ENCODE peak calls at places on chromosomes 1 and 21, in seven cellular contexts. B is K562, T is H1, Z is A549, F is SK-N-SH, J is IMR-90, X is HepG2. N is an unnamed sample.

GRCh38 chr1:1387098-1388077 is 11.7 kb downstream of the CCNL2 start:
- DNase-seq in B (no peak), T (no peak), Z (no peak), F (no peak), J (no peak), X (no peak), N (no peak)

GRCh38 chr1:1779691-1780597 is 1.7 kb upstream of the NADK start:
- DNase-seq in B (peak), T (peak), Z (no peak), F (no peak), J (peak), X (no peak), N (no peak)

GRCh38 chr1:53378061-53378460 is 50.2 kb upstream of the LRP8 start:
- DNase-seq in B (no peak), T (peak), Z (no peak), F (no peak), J (no peak), X (no peak), N (no peak)

GRCh38 chr1:87834941-87835340 is 506.3 kb downstream of the LMO4 start:
- DNase-seq in B (no peak), T (no peak), Z (no peak), F (no peak), J (no peak), X (no peak), N (no peak)

GRCh38 chr1:187517508-187517907 is 688.8 kb downstream of the PLA2G4A start:
- DNase-seq in B (no peak), T (no peak), Z (no peak), F (no peak), J (no peak), X (no peak), N (no peak)

GRCh38 chr1:232876506-232877360 is 71.5 kb downstream of the MAP10 start:
- DNase-seq in B (no peak), T (no peak), Z (no peak), F (no peak), J (no peak), X (no peak), N (no peak)

GRCh38 chr1:197519741-197520334 is 251.8 kb downstream of the CRB1 start:
- DNase-seq in B (peak), T (no peak), Z (peak), F (no peak), J (peak), X (peak), N (peak)

GRCh38 chr1:112389689-112390088 is 6.3 kb upstream of the CTTNBP2NL start:
- DNase-seq in B (no peak), T (no peak), Z (no peak), F (no peak), J (no peak), X (peak), N (no peak)

GRCh38 chr1:89754518-89754917 is 66.3 kb upstream of the LRRC8D start:
- DNase-seq in B (no peak), T (no peak), Z (no peak), F (no peak), J (peak), X (no peak), N (no peak)

GRCh38 chr1:163872067-163872466 is 550.3 kb downstream of the NUF2 start:
- DNase-seq in B (no peak), T (no peak), Z (no peak), F (no peak), J (no peak), X (no peak), N (no peak)

GRCh38 chr1:159581422-159581821 is 6.2 kb upstream of the APCS start:
- DNase-seq in B (no peak), T (no peak), Z (no peak), F (no peak), J (no peak), X (no peak), N (no peak)

GRCh38 chr1:67213164-67213563 is 46.9 kb downstream of the IL23R start:
- DNase-seq in B (peak), T (no peak), Z (peak), F (peak), J (peak), X (peak), N (peak)

GRCh38 chr1:44300882-44301281 is 54.2 kb downstream of the ERI3 start:
- DNase-seq in B (peak), T (no peak), Z (no peak), F (no peak), J (no peak), X (no peak), N (no peak)

GRCh38 chr1:164768619-164769018 is 209.6 kb downstream of the PBX1 start:
- DNase-seq in B (no peak), T (no peak), Z (no peak), F (no peak), J (no peak), X (no peak), N (no peak)

GRCh38 chr1:181296180-181296579 is 187.1 kb upstream of the CACNA1E start:
- DNase-seq in B (no peak), T (no peak), Z (no peak), F (no peak), J (no peak), X (no peak), N (no peak)

GRCh38 chr1:212638419-212639151 is 30.0 kb downstream of the ATF3 start:
- DNase-seq in B (no peak), T (no peak), Z (no peak), F (peak), J (peak), X (no peak), N (no peak)

GRCh38 chr1:89953072-89953626 is 41.8 kb upstream of the ZNF326 start:
- DNase-seq in B (peak), T (peak), Z (peak), F (no peak), J (peak), X (peak), N (peak)

GRCh38 chr1:147807405-147807804 is 47.0 kb upstream of the GJA5 start:
- DNase-seq in B (no peak), T (no peak), Z (no peak), F (no peak), J (no peak), X (no peak), N (no peak)

GRCh38 chr1:111696330-111696729 is 42.9 kb downstream of the INKA2 start:
- DNase-seq in B (no peak), T (no peak), Z (no peak), F (no peak), J (no peak), X (no peak), N (no peak)

GRCh38 chr1:173206816-173207595 is at the start of gene TNFSF4:
- DNase-seq in B (no peak), T (no peak), Z (no peak), F (no peak), J (peak), X (no peak), N (no peak)

GRCh38 chr1:201617157-201617556 is 78.2 kb downstream of the NAV1 start:
- DNase-seq in B (no peak), T (no peak), Z (no peak), F (no peak), J (no peak), X (no peak), N (no peak)

GRCh38 chr1:168734271-168734670 is 5.3 kb upstream of the DPT start:
- DNase-seq in B (no peak), T (no peak), Z (no peak), F (no peak), J (no peak), X (no peak), N (no peak)

GRCh38 chr1:108830119-108831008 is 26.5 kb downstream of the AKNAD1 start:
- DNase-seq in B (peak), T (no peak), Z (peak), F (peak), J (peak), X (peak), N (peak)

GRCh38 chr1:30882678-30883388 is 25.7 kb downstream of the SDC3 start:
- DNase-seq in B (no peak), T (no peak), Z (no peak), F (no peak), J (no peak), X (no peak), N (no peak)

GRCh38 chr1:30885580-30886513 is 22.7 kb downstream of the SDC3 start:
- DNase-seq in B (no peak), T (no peak), Z (no peak), F (no peak), J (no peak), X (no peak), N (no peak)

GRCh38 chr1:30881266-30882181 is 27.0 kb downstream of the SDC3 start:
- DNase-seq in B (no peak), T (no peak), Z (no peak), F (no peak), J (no peak), X (no peak), N (no peak)

GRCh38 chr1:30884723-30885122 is 23.8 kb downstream of the SDC3 start:
- DNase-seq in B (no peak), T (no peak), Z (no peak), F (no peak), J (no peak), X (no peak), N (no peak)

GRCh38 chr1:30883389-30884172 is 25.0 kb downstream of the SDC3 start:
- DNase-seq in B (no peak), T (no peak), Z (no peak), F (no peak), J (no peak), X (no peak), N (no peak)
- TF ChIP-seq RAD21 in B (no peak), T (no peak), Z (no peak), F (no peak), J (no peak), X (no peak), N (no peak)

DNA sequence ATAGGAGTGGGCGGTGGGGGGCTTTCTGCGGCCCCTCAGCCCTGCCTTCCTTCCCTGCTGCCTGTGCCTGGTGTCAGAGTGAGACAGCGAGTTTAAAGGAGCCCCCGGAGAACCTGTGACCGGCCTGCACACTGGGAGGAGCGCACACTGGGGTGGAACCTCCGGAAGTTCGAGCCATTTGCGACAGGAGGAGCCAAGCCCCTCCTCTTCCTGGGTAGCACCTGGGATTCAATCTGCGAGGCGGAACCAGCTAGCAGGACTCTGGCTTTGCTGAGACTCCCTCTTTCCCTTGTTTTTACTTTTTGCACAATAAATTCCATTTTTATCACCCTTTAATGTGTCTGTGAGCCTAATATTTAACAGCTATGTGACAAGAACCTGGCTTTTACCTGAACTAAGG is 540.6 kb downstream of the NPHP4 start:
- DNase-seq in B (peak), T (no peak), Z (no peak), F (no peak), J (no peak), X (no peak), N (no peak)
- TF ChIP-seq RAD21 in B (no peak), T (no peak), Z (no peak), F (no peak), J (no peak), X (no peak), N (no peak)

DNA sequence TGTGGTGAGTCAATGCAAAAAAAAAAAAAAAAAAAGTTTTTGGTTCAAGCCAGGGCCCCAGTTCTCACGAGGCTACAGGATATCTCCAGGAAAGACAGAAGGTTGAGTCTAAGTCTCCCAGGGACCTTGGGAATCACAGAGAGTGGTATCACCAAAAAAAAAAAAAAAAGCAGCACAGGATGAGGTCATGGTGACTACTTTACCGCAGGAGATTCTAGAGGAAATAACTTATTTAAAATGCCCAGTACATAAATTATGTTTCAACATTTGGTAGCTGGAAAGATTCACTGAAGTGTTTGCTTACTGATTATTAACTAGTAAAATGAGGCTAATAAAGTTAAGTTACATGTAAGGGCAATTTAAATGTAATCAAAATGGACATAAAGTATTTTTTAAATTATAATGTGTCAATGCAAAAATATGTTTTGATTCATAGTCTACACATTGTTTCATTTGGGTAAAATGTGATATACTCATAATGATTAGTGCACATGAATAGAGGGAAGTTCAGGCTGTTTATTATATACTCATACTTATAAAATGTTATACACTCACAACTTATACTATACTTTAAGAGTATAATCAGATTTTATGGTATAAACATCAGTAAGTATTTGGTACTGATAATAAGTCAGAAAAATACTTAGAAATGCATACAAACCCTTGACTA is 84.1 kb downstream of the PLPPR5 start:
- DNase-seq in B (no peak), T (no peak), Z (no peak), F (no peak), J (peak), X (no peak), N (no peak)
- TF ChIP-seq RAD21 in B (no peak), T (no peak), Z (no peak), F (no peak), J (no peak), X (no peak), N (no peak)

GRCh38 chr1:76989976-76990375 is 122.7 kb downstream of the ST6GALNAC5 start:
- DNase-seq in B (no peak), T (no peak), Z (no peak), F (no peak), J (peak), X (no peak), N (no peak)
- TF ChIP-seq RAD21 in B (no peak), T (no peak), Z (no peak), F (no peak), J (no peak), X (no peak), N (no peak)

DNA sequence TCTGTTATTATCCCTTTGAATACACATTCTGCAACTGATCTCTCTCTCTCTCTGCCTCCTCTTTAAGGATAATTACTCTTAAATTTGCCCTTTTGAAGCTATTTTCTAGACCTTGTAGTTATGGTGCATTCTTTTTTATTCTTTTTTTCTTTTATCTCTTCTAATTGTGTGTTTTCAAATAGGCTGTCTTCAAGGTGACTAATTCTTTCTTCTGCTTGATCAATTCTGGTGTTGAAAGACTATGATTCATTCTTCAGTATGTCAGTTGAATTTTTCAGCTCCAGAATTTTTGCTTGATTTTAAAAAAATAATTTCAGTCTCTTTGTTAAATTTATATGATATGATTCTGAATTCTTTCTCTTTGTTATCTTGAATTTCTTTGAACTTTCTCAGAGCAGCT is 95.6 kb upstream of the GPR52 start:
- DNase-seq in B (no peak), T (no peak), Z (no peak), F (no peak), J (no peak), X (no peak), N (no peak)
- TF ChIP-seq RAD21 in B (no peak), T (no peak), Z (no peak), F (no peak), J (no peak), X (no peak), N (no peak)

GRCh38 chr1:225426395-225427248 is 1.2 kb downstream of the LBR start:
- DNase-seq in B (peak), T (no peak), Z (peak), F (peak), J (peak), X (no peak), N (no peak)

GRCh38 chr1:225423518-225423855 is 4.4 kb downstream of the LBR start:
- DNase-seq in B (no peak), T (no peak), Z (no peak), F (no peak), J (no peak), X (no peak), N (no peak)

GRCh38 chr1:225427249-225428065 is at the start of gene LBR:
- DNase-seq in B (peak), T (no peak), Z (no peak), F (peak), J (peak), X (no peak), N (no peak)

GRCh38 chr1:225424562-225425210 is 3.2 kb downstream of the LBR start:
- DNase-seq in B (no peak), T (no peak), Z (no peak), F (no peak), J (peak), X (no peak), N (no peak)

GRCh38 chr1:225425211-225425786 is 2.5 kb downstream of the LBR start:
- DNase-seq in B (no peak), T (no peak), Z (no peak), F (no peak), J (peak), X (no peak), N (no peak)
- TF ChIP-seq RAD21 in B (no peak), T (no peak), Z (no peak), F (no peak), J (no peak), X (no peak), N (no peak)

GRCh38 chr1:235783148-235783776 is 83.4 kb downstream of the LYST start:
- DNase-seq in B (peak), T (no peak), Z (peak), F (peak), J (peak), X (peak), N (peak)
- TF ChIP-seq RAD21 in B (peak), T (peak), Z (peak), F (peak), J (peak), X (no peak), N (peak)

DNA sequence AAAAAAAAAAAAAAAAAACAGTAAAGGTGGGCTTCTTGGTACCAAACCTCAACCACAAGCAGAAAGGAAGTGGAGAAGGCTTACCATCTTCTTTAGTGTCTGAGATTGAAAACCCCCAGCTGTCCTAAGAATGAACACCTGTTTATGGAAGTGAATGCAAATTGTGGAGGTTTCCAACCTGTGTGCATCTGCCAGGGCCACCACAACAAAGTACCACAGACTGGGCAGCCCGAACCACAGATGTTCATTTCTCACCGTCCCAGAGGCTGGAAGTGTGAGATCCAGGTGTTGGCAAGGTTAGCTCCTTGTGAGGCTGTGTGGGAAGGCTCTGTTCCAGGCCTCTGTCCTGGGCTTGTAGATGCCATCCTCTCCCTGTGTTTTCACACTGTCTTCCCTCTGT is 348.7 kb downstream of the SETD4 start:
- DNase-seq in B (no peak), T (no peak), Z (no peak), F (no peak), J (no peak), X (no peak), N (no peak)
- TF ChIP-seq RAD21 in B (no peak), T (no peak), Z (no peak), F (no peak), J (no peak), X (no peak), N (no peak)

GRCh38 chr1:204503122-204503912 is 8.7 kb upstream of the PIK3C2B start:
- DNase-seq in B (peak), T (no peak), Z (peak), F (no peak), J (peak), X (peak), N (peak)
- TF ChIP-seq RAD21 in B (peak), T (peak), Z (peak), F (peak), J (peak), X (peak), N (peak)